ENCODE peak calls at places on chromosomes 6 and 20, in six cellular contexts. One of them, this sample, is unnamed.

GRCh38 chr20:46990017-46990810 is 95.6 kb downstream of the EYA2 start:
- DNase-seq in AG10803: peak; percentile 3
- DNase-seq in AG09309: no peak
- DNase-seq in mammary epithelial cell: peak; percentile 33
- DNase-seq in BJ: no peak
- DNase-seq in upper lobe of right lung: no peak
- DNase-seq in this sample: no peak

GRCh38 chr20:44370639-44371218 is 15.2 kb downstream of the HNF4A start:
- DNase-seq in AG10803: no peak
- DNase-seq in AG09309: no peak
- DNase-seq in BJ: no peak
- DNase-seq in upper lobe of right lung: no peak
- DNase-seq in mammary epithelial cell: no peak
- DNase-seq in this sample: no peak

GRCh38 chr6:105676837-105677236 is 274.0 kb upstream of the PREP start:
- DNase-seq in upper lobe of right lung: no peak
- DNase-seq in mammary epithelial cell: no peak
- DNase-seq in BJ: no peak
- DNase-seq in AG09309: no peak
- DNase-seq in AG10803: no peak
- DNase-seq in this sample: no peak

GRCh38 chr6:142380626-142381025 is 78.8 kb downstream of the ADGRG6 start:
- DNase-seq in mammary epithelial cell: no peak
- DNase-seq in AG10803: no peak
- DNase-seq in upper lobe of right lung: no peak
- DNase-seq in AG09309: no peak
- DNase-seq in BJ: no peak
- DNase-seq in this sample: no peak

GRCh38 chr6:2790588-2790987 is 25.4 kb downstream of the WRNIP1 start:
- DNase-seq in upper lobe of right lung: no peak
- DNase-seq in AG10803: peak; percentile 79
- DNase-seq in BJ: no peak
- DNase-seq in AG09309: no peak
- DNase-seq in mammary epithelial cell: no peak
- DNase-seq in this sample: no peak

GRCh38 chr20:19817017-19817416 is 59.0 kb downstream of the RIN2 start:
- DNase-seq in mammary epithelial cell: peak; percentile 95
- DNase-seq in upper lobe of right lung: no peak
- DNase-seq in BJ: peak; percentile 50
- DNase-seq in AG10803: peak; percentile 96
- DNase-seq in AG09309: peak; percentile 84
- DNase-seq in this sample: peak; percentile 55

GRCh38 chr6:12886961-12887775 is 170.6 kb downstream of the PHACTR1 start:
- DNase-seq in AG09309: no peak
- DNase-seq in mammary epithelial cell: peak; percentile 1
- DNase-seq in BJ: no peak
- DNase-seq in AG10803: peak; percentile 47
- DNase-seq in upper lobe of right lung: no peak
- DNase-seq in this sample: no peak

GRCh38 chr20:32358883-32359632 is 927 bp downstream of the ASXL1 start:
- DNase-seq in upper lobe of right lung: peak; percentile 85
- DNase-seq in BJ: no peak
- DNase-seq in AG10803: peak; percentile 58
- DNase-seq in mammary epithelial cell: peak; percentile 44
- DNase-seq in AG09309: no peak
- DNase-seq in this sample: peak; percentile 90

GRCh38 chr6:43741829-43742228 is 28.2 kb upstream of the VEGFA start:
- DNase-seq in mammary epithelial cell: no peak
- DNase-seq in AG09309: no peak
- DNase-seq in BJ: no peak
- DNase-seq in upper lobe of right lung: no peak
- DNase-seq in AG10803: no peak
- DNase-seq in this sample: no peak

GRCh38 chr20:50305636-50306477 is 115.2 kb downstream of the CEBPB start:
- DNase-seq in mammary epithelial cell: no peak
- DNase-seq in AG10803: peak; percentile 68
- DNase-seq in BJ: peak; percentile 61
- DNase-seq in AG09309: no peak
- DNase-seq in upper lobe of right lung: peak; percentile 73
- DNase-seq in this sample: peak; percentile 93

GRCh38 chr6:137370871-137371633 is 123.1 kb downstream of the OLIG3 start:
- DNase-seq in mammary epithelial cell: no peak
- DNase-seq in AG09309: no peak
- DNase-seq in upper lobe of right lung: no peak
- DNase-seq in AG10803: no peak
- DNase-seq in BJ: no peak
- DNase-seq in this sample: no peak
- TF ChIP-seq CTCF in mammary epithelial cell: peak; percentile 10
- TF ChIP-seq CTCF in AG09309: no peak
- TF ChIP-seq CTCF in upper lobe of right lung: no peak
- TF ChIP-seq CTCF in AG10803: peak; percentile 8
- TF ChIP-seq CTCF in BJ: no peak
- TF ChIP-seq CTCF in this sample: no peak

GRCh38 chr6:42453649-42454427 is 2.1 kb upstream of the TRERF1 start:
- DNase-seq in AG09309: no peak
- DNase-seq in BJ: no peak
- DNase-seq in upper lobe of right lung: no peak
- DNase-seq in AG10803: peak; percentile 61
- DNase-seq in mammary epithelial cell: peak; percentile 16
- DNase-seq in this sample: peak; percentile 80

GRCh38 chr6:42454428-42454791 is 2.7 kb upstream of the TRERF1 start:
- DNase-seq in AG09309: no peak
- DNase-seq in BJ: no peak
- DNase-seq in upper lobe of right lung: no peak
- DNase-seq in AG10803: no peak
- DNase-seq in mammary epithelial cell: no peak
- DNase-seq in this sample: no peak

GRCh38 chr6:42451595-42452170 is at the start of gene TRERF1:
- DNase-seq in AG09309: no peak
- DNase-seq in upper lobe of right lung: peak; percentile 72
- DNase-seq in BJ: no peak
- DNase-seq in AG10803: peak; percentile 66
- DNase-seq in mammary epithelial cell: peak; percentile 63
- DNase-seq in this sample: peak; percentile 85

GRCh38 chr6:42452171-42453026 is 673 bp upstream of the TRERF1 start:
- DNase-seq in BJ: no peak
- DNase-seq in AG09309: no peak
- DNase-seq in mammary epithelial cell: peak; percentile 69
- DNase-seq in AG10803: peak; percentile 80
- DNase-seq in upper lobe of right lung: peak; percentile 81
- DNase-seq in this sample: peak; percentile 93

DNA sequence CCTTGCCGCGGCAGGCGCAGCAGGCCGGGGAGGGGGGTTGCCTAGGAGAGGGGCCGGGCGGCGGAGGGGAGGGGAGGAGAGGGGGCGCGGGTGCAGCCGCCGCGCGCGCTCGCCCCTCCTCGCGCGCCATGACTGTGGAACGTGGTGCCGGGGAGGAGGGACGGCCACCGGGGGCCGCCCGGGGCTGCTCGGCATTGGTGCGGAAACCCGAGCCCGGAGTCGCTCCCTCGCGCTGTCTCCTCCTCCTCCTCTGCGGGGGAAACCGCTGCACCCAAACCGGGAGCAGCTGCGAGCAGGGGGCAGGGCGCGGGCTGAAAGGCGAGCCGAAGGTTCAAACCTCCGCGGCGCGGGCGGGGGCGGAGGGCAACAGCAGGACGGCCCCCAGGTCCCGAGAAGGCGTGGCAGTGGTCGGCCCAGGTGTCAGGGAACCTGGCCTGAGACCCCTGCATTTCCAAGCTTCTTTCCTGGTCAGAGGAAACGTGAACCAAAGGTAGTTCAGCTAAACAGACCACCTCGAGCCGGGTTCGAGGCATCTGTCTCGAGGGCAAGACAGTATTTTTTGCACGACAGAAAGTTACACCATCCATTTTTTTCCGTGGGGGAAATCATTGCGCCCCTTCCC is 1.4 kb upstream of the TRERF1 start:
- DNase-seq in upper lobe of right lung: peak; percentile 87
- DNase-seq in BJ: no peak
- DNase-seq in mammary epithelial cell: peak; percentile 78
- DNase-seq in AG09309: peak; percentile 57
- DNase-seq in AG10803: peak; percentile 90
- DNase-seq in this sample: peak; percentile 96
- TF ChIP-seq CTCF in upper lobe of right lung: no peak
- TF ChIP-seq CTCF in BJ: no peak
- TF ChIP-seq CTCF in mammary epithelial cell: no peak
- TF ChIP-seq CTCF in AG09309: no peak
- TF ChIP-seq CTCF in AG10803: no peak
- TF ChIP-seq CTCF in this sample: no peak

DNA sequence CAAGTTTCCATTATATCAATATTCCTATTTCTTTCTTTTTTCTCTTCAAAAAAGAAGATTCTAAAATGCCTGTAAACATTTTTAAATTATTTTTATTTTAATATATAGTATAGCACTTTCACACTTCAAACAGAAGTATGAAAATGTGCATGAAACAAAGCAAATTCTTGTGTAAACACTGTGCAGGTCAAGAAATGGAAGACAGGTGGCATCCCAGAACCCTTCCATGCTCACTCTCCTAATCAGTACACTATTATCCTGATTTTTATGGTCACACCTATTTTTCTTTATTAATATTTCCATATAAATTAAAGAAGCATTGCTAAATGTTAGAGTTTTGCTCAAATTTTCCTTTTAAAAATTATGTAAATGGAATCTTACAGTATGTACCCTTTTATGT is 561.6 kb upstream of the RNF217 start:
- DNase-seq in mammary epithelial cell: no peak
- DNase-seq in AG10803: no peak
- DNase-seq in AG09309: no peak
- DNase-seq in upper lobe of right lung: no peak
- DNase-seq in BJ: no peak
- DNase-seq in this sample: no peak
- TF ChIP-seq CTCF in mammary epithelial cell: peak; percentile 55
- TF ChIP-seq CTCF in AG10803: no peak
- TF ChIP-seq CTCF in AG09309: no peak
- TF ChIP-seq CTCF in upper lobe of right lung: peak; percentile 16
- TF ChIP-seq CTCF in BJ: no peak
- TF ChIP-seq CTCF in this sample: no peak

GRCh38 chr20:2387180-2387577 is 6.5 kb downstream of the TGM6 start:
- DNase-seq in BJ: no peak
- DNase-seq in upper lobe of right lung: no peak
- DNase-seq in AG10803: peak; percentile 13
- DNase-seq in mammary epithelial cell: no peak
- DNase-seq in AG09309: no peak
- DNase-seq in this sample: no peak
- TF ChIP-seq CTCF in BJ: peak; percentile 36
- TF ChIP-seq CTCF in upper lobe of right lung: peak; percentile 33
- TF ChIP-seq CTCF in AG10803: peak; percentile 41
- TF ChIP-seq CTCF in mammary epithelial cell: peak; percentile 62
- TF ChIP-seq CTCF in AG09309: peak; percentile 40
- TF ChIP-seq CTCF in this sample: no peak

GRCh38 chr6:117602151-117602898 is at the start of gene GOPC:
- DNase-seq in upper lobe of right lung: peak; percentile 97
- DNase-seq in BJ: peak; percentile 93
- DNase-seq in AG09309: peak; percentile 95
- DNase-seq in AG10803: peak; percentile 98
- DNase-seq in mammary epithelial cell: peak; percentile 98
- DNase-seq in this sample: peak; percentile 98
- TF ChIP-seq CTCF in upper lobe of right lung: peak; percentile 26
- TF ChIP-seq CTCF in BJ: peak; percentile 31
- TF ChIP-seq CTCF in AG09309: peak; percentile 21
- TF ChIP-seq CTCF in AG10803: peak; percentile 35
- TF ChIP-seq CTCF in mammary epithelial cell: peak; percentile 15
- TF ChIP-seq CTCF in this sample: no peak

DNA sequence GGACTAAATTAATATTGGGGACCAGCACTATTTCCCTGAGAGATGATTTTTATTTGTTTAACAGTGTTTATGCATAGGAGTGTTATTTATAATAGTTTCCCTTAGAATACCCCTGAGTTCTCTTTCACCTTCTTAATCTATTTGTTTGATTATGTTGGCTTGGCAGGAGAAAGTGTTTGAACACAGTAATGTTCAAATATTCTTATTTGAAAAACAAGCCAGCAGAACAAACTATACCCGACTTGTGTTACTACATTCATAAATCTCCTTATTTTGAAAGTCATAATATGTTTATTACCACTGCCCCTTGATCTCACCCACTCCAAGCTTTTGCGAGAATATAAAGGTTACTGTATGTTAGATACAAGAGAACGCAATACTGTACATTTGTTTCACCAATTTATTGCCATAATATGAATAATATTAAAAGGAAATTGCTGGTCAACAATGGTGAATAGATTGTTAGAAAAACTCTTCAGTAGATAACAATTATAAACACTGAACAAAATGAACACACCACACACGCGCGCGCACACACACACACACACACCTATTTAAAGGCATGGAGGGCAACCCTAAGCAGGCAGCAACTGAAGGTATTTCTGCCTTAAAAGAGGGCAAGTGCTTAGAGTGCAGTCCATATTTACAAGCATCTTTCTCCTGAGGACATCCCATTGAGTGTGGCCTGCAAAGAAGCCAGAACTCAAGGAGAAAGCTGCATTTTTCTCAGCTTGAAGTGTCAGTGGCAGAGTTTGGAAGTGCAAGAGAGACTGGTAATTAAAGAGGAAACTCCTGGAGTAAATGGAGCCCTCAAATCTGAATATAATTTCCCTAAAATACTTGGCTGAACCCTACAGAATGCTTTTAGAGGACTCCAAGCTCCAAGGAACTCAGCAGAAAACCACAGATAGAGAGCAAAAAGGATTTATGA is 279.4 kb upstream of the MAN1A1 start:
- DNase-seq in BJ: no peak
- DNase-seq in upper lobe of right lung: no peak
- DNase-seq in AG10803: no peak
- DNase-seq in AG09309: no peak
- DNase-seq in mammary epithelial cell: no peak
- DNase-seq in this sample: no peak
- TF ChIP-seq CTCF in BJ: no peak
- TF ChIP-seq CTCF in upper lobe of right lung: no peak
- TF ChIP-seq CTCF in AG10803: peak; percentile 19
- TF ChIP-seq CTCF in AG09309: no peak
- TF ChIP-seq CTCF in mammary epithelial cell: no peak
- TF ChIP-seq CTCF in this sample: no peak

GRCh38 chr20:36050436-36051317 is 82.3 kb downstream of the CNBD2 start:
- DNase-seq in mammary epithelial cell: peak; percentile 76
- DNase-seq in upper lobe of right lung: peak; percentile 96
- DNase-seq in AG10803: peak; percentile 86
- DNase-seq in BJ: peak; percentile 19
- DNase-seq in AG09309: peak; percentile 38
- DNase-seq in this sample: peak; percentile 96
- TF ChIP-seq CTCF in mammary epithelial cell: no peak
- TF ChIP-seq CTCF in upper lobe of right lung: no peak
- TF ChIP-seq CTCF in AG10803: no peak
- TF ChIP-seq CTCF in BJ: no peak
- TF ChIP-seq CTCF in AG09309: no peak
- TF ChIP-seq CTCF in this sample: no peak

GRCh38 chr6:88899569-88900316 is 63.7 kb downstream of the RNGTT start:
- DNase-seq in upper lobe of right lung: no peak
- DNase-seq in BJ: no peak
- DNase-seq in AG09309: no peak
- DNase-seq in AG10803: no peak
- DNase-seq in mammary epithelial cell: no peak
- DNase-seq in this sample: no peak
- TF ChIP-seq CTCF in upper lobe of right lung: no peak
- TF ChIP-seq CTCF in BJ: no peak
- TF ChIP-seq CTCF in AG09309: peak; percentile 12
- TF ChIP-seq CTCF in AG10803: no peak
- TF ChIP-seq CTCF in mammary epithelial cell: peak; percentile 27
- TF ChIP-seq CTCF in this sample: no peak

This sample was measured in sigmoid colon.